ENCODE peak calls at places on chromosomes 6 and 20, in seven cellular contexts. One of them, this sample, is unnamed.
A peak's percentile ranks its signal among the peaks of the same experiment; 100 is the strongest.

GRCh38 chr6:2381872-2382661 is 136.7 kb upstream of the GMDS start:
- DNase-seq in CD8-positive, alpha-beta T cell: no peak
- DNase-seq in kidney: no peak
- DNase-seq in stomach: peak; percentile 55
- DNase-seq in endothelial cell of umbilical vein: peak; percentile 3
- DNase-seq in lower lobe of right lung: no peak
- DNase-seq in hepatocyte: no peak
- DNase-seq in this sample: no peak

GRCh38 chr20:41627611-41628244 is 9.6 kb upstream of the CHD6 start:
- DNase-seq in hepatocyte: no peak
- DNase-seq in endothelial cell of umbilical vein: no peak
- DNase-seq in CD8-positive, alpha-beta T cell: no peak
- DNase-seq in lower lobe of right lung: no peak
- DNase-seq in kidney: no peak
- DNase-seq in stomach: no peak
- DNase-seq in this sample: no peak

GRCh38 chr6:152552616-152553209 is 84.4 kb downstream of the SYNE1 start:
- DNase-seq in lower lobe of right lung: peak; percentile 67
- DNase-seq in endothelial cell of umbilical vein: peak; percentile 88
- DNase-seq in stomach: peak; percentile 71
- DNase-seq in hepatocyte: peak; percentile 73
- DNase-seq in CD8-positive, alpha-beta T cell: peak; percentile 26
- DNase-seq in kidney: peak; percentile 75
- DNase-seq in this sample: peak; percentile 33

GRCh38 chr6:113317870-113318269 is 539.3 kb upstream of the MARCKS start:
- DNase-seq in CD8-positive, alpha-beta T cell: no peak
- DNase-seq in stomach: no peak
- DNase-seq in hepatocyte: no peak
- DNase-seq in kidney: no peak
- DNase-seq in endothelial cell of umbilical vein: no peak
- DNase-seq in lower lobe of right lung: no peak
- DNase-seq in this sample: no peak

GRCh38 chr6:15391500-15391899 is 145.6 kb downstream of the JARID2 start:
- DNase-seq in CD8-positive, alpha-beta T cell: no peak
- DNase-seq in lower lobe of right lung: no peak
- DNase-seq in hepatocyte: no peak
- DNase-seq in stomach: no peak
- DNase-seq in kidney: no peak
- DNase-seq in endothelial cell of umbilical vein: no peak
- DNase-seq in this sample: no peak

GRCh38 chr6:23154159-23154558 is 584.8 kb downstream of the HDGFL1 start:
- DNase-seq in kidney: no peak
- DNase-seq in stomach: no peak
- DNase-seq in lower lobe of right lung: no peak
- DNase-seq in CD8-positive, alpha-beta T cell: no peak
- DNase-seq in endothelial cell of umbilical vein: no peak
- DNase-seq in hepatocyte: no peak
- DNase-seq in this sample: no peak

GRCh38 chr6:3804981-3805380 is 44.2 kb upstream of the FAM50B start:
- DNase-seq in CD8-positive, alpha-beta T cell: no peak
- DNase-seq in hepatocyte: no peak
- DNase-seq in kidney: no peak
- DNase-seq in endothelial cell of umbilical vein: no peak
- DNase-seq in stomach: no peak
- DNase-seq in lower lobe of right lung: no peak
- DNase-seq in this sample: no peak

GRCh38 chr6:20680697-20681165 is 146.5 kb downstream of the CDKAL1 start:
- DNase-seq in hepatocyte: no peak
- DNase-seq in kidney: no peak
- DNase-seq in endothelial cell of umbilical vein: peak; percentile 56
- DNase-seq in stomach: no peak
- DNase-seq in lower lobe of right lung: no peak
- DNase-seq in CD8-positive, alpha-beta T cell: no peak
- DNase-seq in this sample: no peak

GRCh38 chr20:60060593-60060992 is 102.4 kb downstream of the CDH26 start:
- DNase-seq in kidney: no peak
- DNase-seq in hepatocyte: peak; percentile 41
- DNase-seq in stomach: no peak
- DNase-seq in lower lobe of right lung: no peak
- DNase-seq in endothelial cell of umbilical vein: no peak
- DNase-seq in CD8-positive, alpha-beta T cell: no peak
- DNase-seq in this sample: no peak

GRCh38 chr20:35166242-35166830 is 5.5 kb upstream of the PROCR start:
- DNase-seq in stomach: no peak
- DNase-seq in hepatocyte: no peak
- DNase-seq in CD8-positive, alpha-beta T cell: no peak
- DNase-seq in lower lobe of right lung: peak; percentile 56
- DNase-seq in kidney: peak; percentile 86
- DNase-seq in endothelial cell of umbilical vein: peak; percentile 99
- DNase-seq in this sample: no peak

GRCh38 chr20:58651548-58651822 is 402 bp downstream of the STX16 start:
- DNase-seq in endothelial cell of umbilical vein: peak; percentile 34
- DNase-seq in stomach: no peak
- DNase-seq in CD8-positive, alpha-beta T cell: peak; percentile 35
- DNase-seq in kidney: no peak
- DNase-seq in lower lobe of right lung: no peak
- DNase-seq in hepatocyte: peak; percentile 77
- DNase-seq in this sample: no peak

GRCh38 chr6:102950967-102951366 is 1557.5 kb downstream of the GRIK2 start:
- DNase-seq in CD8-positive, alpha-beta T cell: no peak
- DNase-seq in stomach: no peak
- DNase-seq in kidney: no peak
- DNase-seq in lower lobe of right lung: no peak
- DNase-seq in endothelial cell of umbilical vein: no peak
- DNase-seq in hepatocyte: no peak
- DNase-seq in this sample: no peak

GRCh38 chr20:63843222-63843621 is 12.2 kb upstream of the ZBTB46 start:
- DNase-seq in lower lobe of right lung: no peak
- DNase-seq in kidney: no peak
- DNase-seq in hepatocyte: no peak
- DNase-seq in endothelial cell of umbilical vein: no peak
- DNase-seq in stomach: no peak
- DNase-seq in CD8-positive, alpha-beta T cell: no peak
- DNase-seq in this sample: no peak

GRCh38 chr6:4603291-4603690 is 172.9 kb upstream of the CDYL start:
- DNase-seq in hepatocyte: peak; percentile 33
- DNase-seq in endothelial cell of umbilical vein: peak; percentile 56
- DNase-seq in stomach: peak; percentile 36
- DNase-seq in lower lobe of right lung: peak; percentile 62
- DNase-seq in CD8-positive, alpha-beta T cell: no peak
- DNase-seq in kidney: peak; percentile 70
- DNase-seq in this sample: no peak

GRCh38 chr6:98014791-98015201 is 731.8 kb upstream of the MMS22L start:
- DNase-seq in endothelial cell of umbilical vein: no peak
- DNase-seq in hepatocyte: no peak
- DNase-seq in lower lobe of right lung: no peak
- DNase-seq in stomach: no peak
- DNase-seq in kidney: no peak
- DNase-seq in CD8-positive, alpha-beta T cell: no peak
- DNase-seq in this sample: no peak

GRCh38 chr20:43409041-43409913 is 48.4 kb upstream of the SRSF6 start:
- DNase-seq in hepatocyte: peak; percentile 35
- DNase-seq in CD8-positive, alpha-beta T cell: no peak
- DNase-seq in kidney: no peak
- DNase-seq in lower lobe of right lung: no peak
- DNase-seq in stomach: no peak
- DNase-seq in endothelial cell of umbilical vein: peak; percentile 38
- DNase-seq in this sample: no peak

GRCh38 chr20:37379967-37380828 is 34.3 kb downstream of the SRC start:
- DNase-seq in CD8-positive, alpha-beta T cell: no peak
- DNase-seq in endothelial cell of umbilical vein: no peak
- DNase-seq in lower lobe of right lung: peak; percentile 32
- DNase-seq in stomach: no peak
- DNase-seq in hepatocyte: peak; percentile 68
- DNase-seq in kidney: peak; percentile 59
- DNase-seq in this sample: peak; percentile 55

GRCh38 chr6:27986928-27987725 is 30.1 kb downstream of the OR2B6 start:
- DNase-seq in CD8-positive, alpha-beta T cell: no peak
- DNase-seq in hepatocyte: no peak
- DNase-seq in lower lobe of right lung: no peak
- DNase-seq in stomach: no peak
- DNase-seq in kidney: no peak
- DNase-seq in endothelial cell of umbilical vein: no peak
- DNase-seq in this sample: no peak

GRCh38 chr6:7137335-7138106 is 29.8 kb downstream of the RREB1 start:
- DNase-seq in CD8-positive, alpha-beta T cell: peak; percentile 65
- DNase-seq in endothelial cell of umbilical vein: peak; percentile 37
- DNase-seq in hepatocyte: no peak
- DNase-seq in lower lobe of right lung: no peak
- DNase-seq in stomach: no peak
- DNase-seq in kidney: no peak
- DNase-seq in this sample: peak; percentile 60

GRCh38 chr6:33205172-33206026 is 944 bp downstream of the HSD17B8 start:
- DNase-seq in CD8-positive, alpha-beta T cell: peak; percentile 38
- DNase-seq in kidney: no peak
- DNase-seq in lower lobe of right lung: no peak
- DNase-seq in stomach: no peak
- DNase-seq in hepatocyte: peak; percentile 55
- DNase-seq in endothelial cell of umbilical vein: no peak
- DNase-seq in this sample: no peak
- H3K4me1 ChIP-seq in CD8-positive, alpha-beta T cell: peaks cover 56% of the 10 kb centered on the region
- H3K4me1 ChIP-seq in kidney: peaks cover 37% of the 10 kb centered on the region
- H3K4me1 ChIP-seq in lower lobe of right lung: peaks cover 53% of the 10 kb centered on the region
- H3K4me1 ChIP-seq in stomach: peaks cover 64% of the 10 kb centered on the region
- H3K4me1 ChIP-seq in hepatocyte: peaks cover 33% of the 10 kb centered on the region
- H3K4me1 ChIP-seq in endothelial cell of umbilical vein: peaks cover 33% of the 10 kb centered on the region
- H3K4me1 ChIP-seq in this sample: peaks cover 33% of the 10 kb centered on the region

GRCh38 chr20:62795023-62795761 is 1.1 kb upstream of the MRGBP start:
- DNase-seq in stomach: no peak
- DNase-seq in hepatocyte: peak; percentile 77
- DNase-seq in CD8-positive, alpha-beta T cell: peak; percentile 75
- DNase-seq in kidney: no peak
- DNase-seq in endothelial cell of umbilical vein: peak; percentile 66
- DNase-seq in lower lobe of right lung: peak; percentile 67
- DNase-seq in this sample: peak; percentile 59

GRCh38 chr20:62794007-62794724 is 2.1 kb upstream of the MRGBP start:
- DNase-seq in lower lobe of right lung: peak; percentile 97
- DNase-seq in stomach: peak; percentile 95
- DNase-seq in endothelial cell of umbilical vein: peak; percentile 96
- DNase-seq in CD8-positive, alpha-beta T cell: peak; percentile 89
- DNase-seq in kidney: peak; percentile 99
- DNase-seq in hepatocyte: peak; percentile 98
- DNase-seq in this sample: peak; percentile 98

GRCh38 chr20:62792940-62793756 is 3.1 kb upstream of the MRGBP start:
- DNase-seq in kidney: no peak
- DNase-seq in CD8-positive, alpha-beta T cell: peak; percentile 52
- DNase-seq in endothelial cell of umbilical vein: no peak
- DNase-seq in hepatocyte: no peak
- DNase-seq in stomach: no peak
- DNase-seq in lower lobe of right lung: no peak
- DNase-seq in this sample: peak; percentile 73

GRCh38 chr20:62792182-62792939 is 3.9 kb upstream of the MRGBP start:
- DNase-seq in lower lobe of right lung: no peak
- DNase-seq in hepatocyte: no peak
- DNase-seq in stomach: no peak
- DNase-seq in endothelial cell of umbilical vein: no peak
- DNase-seq in CD8-positive, alpha-beta T cell: no peak
- DNase-seq in kidney: no peak
- DNase-seq in this sample: no peak

GRCh38 chr20:62793757-62794006 is 2.6 kb upstream of the MRGBP start:
- DNase-seq in endothelial cell of umbilical vein: no peak
- DNase-seq in kidney: no peak
- DNase-seq in stomach: no peak
- DNase-seq in CD8-positive, alpha-beta T cell: no peak
- DNase-seq in lower lobe of right lung: no peak
- DNase-seq in hepatocyte: no peak
- DNase-seq in this sample: no peak
- H3K4me3 ChIP-seq in endothelial cell of umbilical vein: no peak overlapping the region
- H3K4me3 ChIP-seq in kidney: peak overlapping the region; percentile 37
- H3K4me3 ChIP-seq in stomach: peak overlapping the region; percentile 71
- H3K4me3 ChIP-seq in CD8-positive, alpha-beta T cell: peak overlapping the region; percentile 52
- H3K4me3 ChIP-seq in lower lobe of right lung: peak overlapping the region; percentile 55
- H3K4me3 ChIP-seq in hepatocyte: no peak overlapping the region
- H3K4me3 ChIP-seq in this sample: no peak overlapping the region

DNA sequence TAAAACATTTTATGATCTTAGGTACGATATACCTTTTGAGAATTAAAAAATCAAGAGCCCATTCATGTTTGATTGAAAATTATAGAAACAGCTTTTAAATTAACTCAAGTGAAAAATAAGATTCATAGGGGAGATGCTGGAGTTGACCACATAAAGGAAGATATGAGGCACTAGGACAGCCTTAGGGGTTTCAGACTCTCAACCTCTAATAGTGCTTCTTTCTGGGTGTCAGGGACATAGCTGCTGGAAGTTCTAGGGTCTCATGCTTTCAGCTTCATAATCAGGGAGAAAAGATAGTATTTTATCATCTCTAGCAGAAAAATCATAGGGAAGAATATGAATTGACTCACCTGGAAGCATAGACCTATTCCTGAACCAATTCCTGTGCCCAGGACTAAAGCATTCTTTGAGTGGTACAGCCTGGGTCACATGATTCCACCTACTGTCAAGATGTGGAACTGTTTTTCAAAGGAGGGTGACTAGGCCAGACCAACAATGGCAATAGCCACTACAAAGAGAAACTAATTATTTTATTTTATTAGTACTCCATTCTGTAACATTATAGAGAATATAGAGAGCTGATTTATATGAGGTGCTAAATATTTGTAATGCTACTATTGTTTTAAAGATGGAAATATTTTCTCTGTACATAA is 27.8 kb upstream of the CENPW start:
- DNase-seq in hepatocyte: peak; percentile 14
- DNase-seq in stomach: no peak
- DNase-seq in kidney: no peak
- DNase-seq in lower lobe of right lung: no peak
- DNase-seq in CD8-positive, alpha-beta T cell: no peak
- DNase-seq in endothelial cell of umbilical vein: peak; percentile 27
- DNase-seq in this sample: no peak
- TF ChIP-seq CTCF in hepatocyte: peak; percentile 16
- TF ChIP-seq CTCF in stomach: no peak
- TF ChIP-seq CTCF in kidney: no peak
- TF ChIP-seq CTCF in lower lobe of right lung: no peak
- TF ChIP-seq CTCF in CD8-positive, alpha-beta T cell: no peak
- TF ChIP-seq CTCF in endothelial cell of umbilical vein: peak; percentile 26
- TF ChIP-seq CTCF in this sample: no peak

DNA sequence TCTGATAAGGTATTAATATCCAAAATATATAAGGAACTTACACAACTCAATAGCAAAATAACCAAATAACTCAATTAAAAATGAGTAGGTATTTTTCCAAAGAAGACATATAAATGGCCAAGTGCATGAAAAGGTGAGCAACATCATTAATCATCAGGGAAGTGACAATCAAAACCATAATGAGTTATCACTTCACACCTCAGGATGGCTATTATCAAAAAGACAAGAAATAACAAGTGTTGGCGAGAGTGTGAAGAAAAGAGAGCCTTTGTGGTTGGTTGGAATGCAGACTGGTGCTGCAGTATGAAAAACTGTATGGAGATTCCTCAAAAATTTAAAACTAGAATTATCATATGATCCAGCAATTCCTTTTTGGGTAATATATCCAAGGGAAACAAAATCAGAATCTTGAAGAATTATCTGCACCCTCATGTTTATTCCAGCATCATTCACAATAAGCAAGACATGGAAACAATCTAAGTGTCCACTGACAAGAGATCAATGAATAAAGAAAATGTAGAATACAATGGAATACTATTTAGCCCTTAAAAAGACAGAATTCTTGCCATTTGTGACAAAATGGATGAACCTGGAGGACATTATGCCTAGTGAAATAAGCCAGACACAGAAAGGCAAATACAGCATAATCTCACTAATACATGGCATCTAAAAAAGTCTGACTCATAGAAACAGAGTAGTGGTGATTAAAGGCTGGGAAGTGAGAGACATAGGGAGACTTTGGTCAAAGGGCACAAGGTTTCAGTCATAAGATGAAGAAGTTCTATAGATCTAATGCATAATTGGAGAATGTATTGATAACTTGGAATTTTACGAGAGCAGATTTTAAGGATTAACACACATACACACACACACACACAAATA is 175.6 kb downstream of the FOXA2 start:
- DNase-seq in stomach: no peak
- DNase-seq in lower lobe of right lung: no peak
- DNase-seq in kidney: no peak
- DNase-seq in endothelial cell of umbilical vein: no peak
- DNase-seq in CD8-positive, alpha-beta T cell: no peak
- DNase-seq in hepatocyte: no peak
- DNase-seq in this sample: no peak
- H3K4me1 ChIP-seq in stomach: peaks cover 28% of the 10 kb centered on the region
- H3K4me1 ChIP-seq in lower lobe of right lung: peaks cover 22% of the 10 kb centered on the region
- H3K4me1 ChIP-seq in kidney: peaks cover 5% of the 10 kb centered on the region
- H3K4me1 ChIP-seq in endothelial cell of umbilical vein: no peaks in the 10 kb centered on the region
- H3K4me1 ChIP-seq in CD8-positive, alpha-beta T cell: no peaks in the 10 kb centered on the region
- H3K4me1 ChIP-seq in hepatocyte: peaks cover 20% of the 10 kb centered on the region
- H3K4me1 ChIP-seq in this sample: peaks cover 8% of the 10 kb centered on the region